ENCODE peak calls at places on chromosomes 5 and 9, in four cellular contexts. M is right atrium auricular region, X is fibroblast of lung, V is endodermal cell. D is an unnamed sample. For H3K4me1, the result is how much of the 10 kb centered on the place peaks cover.

GRCh38 chr5:60366489-60366888 is 333.5 kb downstream of the DEPDC1B start:
- DNase-seq in M (no peak), X (peak), V (no peak), D (no peak)

GRCh38 chr5:160367261-160367660 is 3.2 kb downstream of the C1QTNF2 start:
- DNase-seq in V (no peak), X (no peak), M (no peak), D (no peak)

GRCh38 chr5:67404261-67405100 is 207.9 kb upstream of the CD180 start:
- DNase-seq in V (no peak), X (peak), M (no peak), D (no peak)

GRCh38 chr5:15499528-15500325 is at the start of gene FBXL7:
- DNase-seq in M (peak), X (peak), V (peak), D (peak)

GRCh38 chr5:162189719-162190118 is 122.1 kb downstream of the GABRG2 start:
- DNase-seq in X (no peak), M (no peak), V (no peak), D (no peak)

GRCh38 chr5:2369178-2369577 is 382.3 kb downstream of the IRX2 start:
- DNase-seq in M (no peak), X (no peak), V (no peak), D (no peak)

GRCh38 chr5:139848508-139849100 is 53.0 kb downstream of the PSD2 start:
- DNase-seq in V (no peak), X (no peak), M (no peak), D (peak)

GRCh38 chr5:173704615-173705511 is 88.4 kb upstream of the BOD1 start:
- DNase-seq in M (no peak), X (no peak), V (no peak), D (no peak)

GRCh38 chr9:112894031-112894430 is 3.4 kb upstream of the SLC46A2 start:
- DNase-seq in X (no peak), M (no peak), V (no peak), D (no peak)

GRCh38 chr9:112867275-112867991 is 23.2 kb downstream of the SLC46A2 start:
- DNase-seq in V (peak), X (peak), M (no peak), D (no peak)

GRCh38 chr5:101687630-101688029 is 608.5 kb downstream of the SLCO4C1 start:
- DNase-seq in V (no peak), X (peak), M (no peak), D (no peak)

GRCh38 chr5:122523776-122524175 is 211.7 kb downstream of the SNCAIP start:
- DNase-seq in V (no peak), X (no peak), M (no peak), D (no peak)

GRCh38 chr9:105392531-105392930 is 55.3 kb upstream of the FSD1L start:
- DNase-seq in V (no peak), M (no peak), X (no peak), D (no peak)

GRCh38 chr9:126376311-126376902 is 49.8 kb downstream of the MVB12B start:
- DNase-seq in M (no peak), V (peak), X (no peak), D (no peak)

GRCh38 chr9:93634311-93635185 is 58.2 kb downstream of the PHF2 start:
- DNase-seq in M (no peak), X (no peak), V (peak), D (no peak)

GRCh38 chr5:76716456-76717157 is 681 bp downstream of the F2R start:
- DNase-seq in X (peak), V (peak), M (no peak), D (no peak)

GRCh38 chr5:66689522-66690220 is 93.5 kb downstream of the MAST4 start:
- DNase-seq in V (no peak), M (no peak), X (no peak), D (no peak)

GRCh38 chr9:126658201-126658600 is 44.5 kb downstream of the LMX1B start:
- DNase-seq in V (no peak), X (no peak), M (no peak), D (no peak)

GRCh38 chr9:89444212-89444611 is 53.7 kb downstream of the SEMA4D start:
- DNase-seq in M (no peak), X (no peak), V (no peak), D (no peak)

GRCh38 chr5:10333154-10334006 is 20.1 kb upstream of the MARCHF6 start:
- DNase-seq in M (peak), X (peak), V (peak), D (no peak)

GRCh38 chr5:42005561-42006153 is 80.6 kb downstream of the FBXO4 start:
- DNase-seq in V (no peak), X (peak), M (no peak), D (no peak)

GRCh38 chr5:61053937-61054336 is 108.3 kb downstream of the SMIM15 start:
- DNase-seq in M (no peak), V (no peak), X (peak), D (no peak)

GRCh38 chr9:7137571-7137970 is 379.8 kb downstream of the KDM4C start:
- DNase-seq in M (no peak), X (no peak), V (no peak), D (no peak)

GRCh38 chr5:143788401-143788800 is 23.6 kb upstream of the HMHB1 start:
- DNase-seq in V (no peak), X (no peak), M (no peak), D (no peak)

GRCh38 chr5:148436029-148436428 is 52.3 kb downstream of the FBXO38 start:
- DNase-seq in M (no peak), X (no peak), V (no peak), D (no peak)

GRCh38 chr5:134813407-134813806 is 32.4 kb upstream of the C5orf24 start:
- DNase-seq in V (no peak), M (no peak), X (no peak), D (no peak)

GRCh38 chr9:72401396-72401795 is 36.4 kb upstream of the ZFAND5 start:
- DNase-seq in X (no peak), M (no peak), V (no peak), D (no peak)

GRCh38 chr9:72402744-72403143 is 37.7 kb upstream of the ZFAND5 start:
- DNase-seq in V (no peak), X (no peak), M (no peak), D (no peak)

GRCh38 chr9:72410214-72410613 is 45.2 kb upstream of the ZFAND5 start:
- DNase-seq in M (no peak), X (no peak), V (no peak), D (no peak)

GRCh38 chr9:72412483-72413040 is 47.6 kb upstream of the ZFAND5 start:
- DNase-seq in X (no peak), M (no peak), V (no peak), D (no peak)

GRCh38 chr9:72407047-72407446 is 42.0 kb upstream of the ZFAND5 start:
- DNase-seq in X (no peak), V (no peak), M (no peak), D (no peak)
- H3K27ac ChIP-seq in X (no peak), V (peak), M (no peak), D (no peak)

DNA sequence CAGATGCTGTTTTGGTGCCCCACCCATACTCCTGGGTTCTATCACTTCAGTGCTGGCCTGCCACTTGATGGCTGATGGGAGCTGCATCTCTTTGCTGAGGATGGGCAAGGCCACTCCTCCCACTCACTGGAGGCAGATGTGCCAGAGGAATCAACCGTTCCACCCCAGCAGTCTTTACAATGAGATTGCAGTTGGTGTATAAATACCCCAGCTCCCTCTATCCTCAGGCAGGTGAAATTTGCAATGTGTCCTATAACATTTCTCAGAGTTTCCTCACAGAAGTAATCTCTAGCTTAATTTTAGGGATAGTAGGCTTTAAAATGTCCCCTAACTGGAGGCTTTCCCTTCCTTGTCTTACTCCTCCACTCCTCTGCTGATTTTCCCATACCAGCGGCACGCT is 36.5 kb upstream of the ERCC6L2 start:
- DNase-seq in M (no peak), V (no peak), X (no peak), D (no peak)
- H3K4me1 ChIP-seq in M (under half), V (under half), X (under half), D (under half)

GRCh38 chr9:134422301-134422700 is 96.0 kb downstream of the RXRA start:
- DNase-seq in V (no peak), M (no peak), X (no peak), D (peak)
- H3K27ac ChIP-seq in V (no peak), M (no peak), X (no peak), D (peak)

DNA sequence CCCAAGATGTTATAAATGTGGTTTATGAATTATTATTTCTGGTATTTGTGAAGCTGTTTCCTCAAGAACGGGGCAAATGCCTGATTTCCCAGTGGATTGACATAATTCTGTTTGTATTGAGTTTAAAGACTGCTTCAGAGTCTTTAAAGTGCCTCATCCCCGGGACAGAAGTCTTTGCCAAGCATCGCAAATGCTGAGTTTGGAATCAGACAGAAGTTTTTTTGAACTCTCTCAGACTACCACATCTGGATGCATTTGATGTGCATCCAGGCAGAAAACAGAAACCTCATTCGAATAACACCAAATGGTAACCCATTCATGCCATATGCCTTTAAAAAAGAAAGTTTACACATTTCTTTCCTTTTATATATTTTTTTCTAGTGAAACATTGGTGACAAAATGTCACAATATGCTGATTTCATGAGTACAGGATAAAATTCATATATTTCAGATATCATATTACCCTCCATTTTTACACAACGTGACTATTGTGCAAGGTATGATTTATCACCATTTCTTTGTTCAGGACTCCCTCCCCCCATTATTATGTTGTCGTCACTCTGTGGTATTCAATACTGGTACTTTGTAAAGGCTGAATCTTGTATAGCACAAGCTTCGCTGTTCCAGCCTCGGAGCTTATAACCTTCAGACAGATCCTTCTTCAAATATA is 91.1 kb downstream of the ZNF608 start:
- DNase-seq in M (no peak), X (peak), V (no peak), D (no peak)
- H3K4me1 ChIP-seq in M (half or more), X (under half), V (under half), D (under half)

GRCh38 chr9:74949859-74950258 is 2.9 kb downstream of the C9orf40 start:
- DNase-seq in V (no peak), X (no peak), M (no peak), D (no peak)

GRCh38 chr9:74951725-74952151 is 974 bp downstream of the C9orf40 start:
- DNase-seq in V (peak), M (no peak), X (peak), D (peak)

GRCh38 chr9:74950456-74950855 is 2.3 kb downstream of the C9orf40 start:
- DNase-seq in V (no peak), X (no peak), M (no peak), D (no peak)

GRCh38 chr9:74952281-74953151 is at the start of gene C9orf40:
- DNase-seq in V (peak), X (peak), M (peak), D (peak)

DNA sequence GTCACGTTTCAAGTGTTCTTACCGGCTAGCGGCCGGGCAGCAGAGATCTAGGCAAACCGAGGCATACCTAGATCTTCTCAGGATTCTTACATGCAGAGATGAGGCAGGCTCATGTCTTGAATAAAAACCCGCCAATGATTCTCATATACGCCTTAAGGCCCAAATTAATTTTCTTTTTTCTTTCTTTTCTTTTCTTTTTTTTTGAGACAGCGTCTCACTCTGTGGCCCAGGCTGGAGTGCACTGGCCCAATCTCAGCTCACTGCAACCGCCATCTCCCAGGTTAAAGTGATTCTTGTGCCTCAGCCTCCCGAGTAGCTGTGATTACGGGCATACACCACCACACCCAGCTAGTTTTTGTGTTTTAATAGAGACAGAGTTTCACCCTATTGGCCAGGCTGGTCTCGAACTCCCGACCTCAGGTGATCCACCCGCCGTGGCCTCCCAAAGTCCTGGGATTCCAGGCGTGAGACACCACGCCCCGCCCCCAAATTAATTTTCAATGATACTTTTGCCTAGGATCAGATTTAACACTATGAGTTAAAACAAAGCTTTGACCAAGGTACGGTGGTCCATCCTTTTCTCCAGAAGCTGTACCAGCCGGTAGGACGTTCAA is 1.5 kb downstream of the C9orf40 start:
- DNase-seq in V (peak), X (no peak), M (no peak), D (no peak)
- H3K27ac ChIP-seq in V (no peak), X (peak), M (peak), D (peak)